ENCODE peak calls at places on chromosome 21, in four cellular contexts. N is HepG2, I is K562, M is GM12878. D is an unnamed sample.

GRCh38 chr21:15976807-15977206 is 247.0 kb downstream of the USP25 start:
- DNase-seq in N (no peak), I (no peak), M (no peak), D (peak)

GRCh38 chr21:27776925-27777553 is 810.2 kb upstream of the ADAMTS5 start:
- DNase-seq in N (no peak), I (no peak), M (no peak), D (no peak)

GRCh38 chr21:14581902-14582457 is 35.9 kb upstream of the SAMSN1 start:
- DNase-seq in N (no peak), I (peak), M (no peak), D (no peak)

GRCh38 chr21:26945916-26946315 is 21.0 kb downstream of the ADAMTS5 start:
- DNase-seq in N (no peak), I (no peak), M (no peak), D (no peak)

GRCh38 chr21:20451051-20451450 is 547.2 kb upstream of the NCAM2 start:
- DNase-seq in N (no peak), I (no peak), M (no peak), D (no peak)

GRCh38 chr21:15141236-15141970 is 76.6 kb upstream of the NRIP1 start:
- DNase-seq in N (no peak), I (no peak), M (no peak), D (peak)

GRCh38 chr21:37829447-37829846 is 86.8 kb downstream of the KCNJ6 start:
- DNase-seq in N (peak), I (no peak), M (no peak), D (peak)

GRCh38 chr21:15592271-15592860 is 137.4 kb upstream of the USP25 start:
- DNase-seq in N (peak), I (peak), M (no peak), D (peak)

GRCh38 chr21:18204931-18205330 is 39.7 kb upstream of the CHODL start:
- DNase-seq in N (no peak), I (no peak), M (no peak), D (no peak)

GRCh38 chr21:38228115-38228514 is 28.7 kb upstream of the KCNJ15 start:
- DNase-seq in N (no peak), I (no peak), M (no peak), D (no peak)

GRCh38 chr21:25999935-26000582 is 170.5 kb downstream of the APP start:
- DNase-seq in N (no peak), I (no peak), M (no peak), D (no peak)

GRCh38 chr21:28856588-28857250 is 136.0 kb downstream of the LTN1 start:
- DNase-seq in N (peak), I (no peak), M (no peak), D (no peak)

GRCh38 chr21:26506951-26507350 is 66.1 kb downstream of the CYYR1 start:
- DNase-seq in N (no peak), I (no peak), M (no peak), D (no peak)

GRCh38 chr21:17789660-17790059 is 29.5 kb downstream of the C21orf91 start:
- DNase-seq in N (no peak), I (no peak), M (no peak), D (no peak)

GRCh38 chr21:37153193-37153934 is 80.3 kb downstream of the TTC3 start:
- DNase-seq in N (peak), I (no peak), M (no peak), D (no peak)

GRCh38 chr21:44836666-44837471 is 19.0 kb upstream of the SUMO3 start:
- DNase-seq in N (peak), I (peak), M (no peak), D (no peak)

GRCh38 chr21:36069713-36070573 is at the start of gene CBR1:
- DNase-seq in N (peak), I (peak), M (peak), D (peak)

GRCh38 chr21:36584980-36585940 is 105.3 kb upstream of the CLDN14 start:
- DNase-seq in N (no peak), I (peak), M (no peak), D (peak)

GRCh38 chr21:38688068-38688467 is 117.7 kb upstream of the ETS2 start:
- DNase-seq in N (no peak), I (no peak), M (no peak), D (no peak)

GRCh38 chr21:27681038-27681437 is 714.1 kb upstream of the ADAMTS5 start:
- DNase-seq in N (no peak), I (no peak), M (no peak), D (no peak)

GRCh38 chr21:29215709-29216108 is 83.0 kb upstream of the BACH1 start:
- DNase-seq in N (no peak), I (no peak), M (no peak), D (no peak)

GRCh38 chr21:29342394-29342957 is 43.8 kb downstream of the BACH1 start:
- DNase-seq in N (no peak), I (no peak), M (peak), D (peak)

GRCh38 chr21:8992731-8993174 is 1528.6 kb upstream of the TPTE start:
- DNase-seq in N (peak), I (peak), M (no peak), D (peak)

GRCh38 chr21:16302851-16303282 is 573.1 kb downstream of the USP25 start:
- DNase-seq in N (no peak), I (no peak), M (no peak), D (peak)

GRCh38 chr21:37338671-37339526 is 27.7 kb upstream of the DYRK1A start:
- DNase-seq in N (peak), I (peak), M (no peak), D (peak)

GRCh38 chr21:26570203-26570602 is 2.9 kb downstream of the CYYR1 start:
- DNase-seq in N (no peak), I (no peak), M (no peak), D (no peak)

GRCh38 chr21:36403713-36404112 is 18.5 kb downstream of the CHAF1B start:
- DNase-seq in N (no peak), I (no peak), M (no peak), D (no peak)

GRCh38 chr21:42009018-42009830 is 936 bp downstream of the ZBTB21 start:
- DNase-seq in N (peak), I (peak), M (no peak), D (peak)
- TF ChIP-seq REST in N (no peak), I (no peak), M (no peak), D (no peak)

DNA sequence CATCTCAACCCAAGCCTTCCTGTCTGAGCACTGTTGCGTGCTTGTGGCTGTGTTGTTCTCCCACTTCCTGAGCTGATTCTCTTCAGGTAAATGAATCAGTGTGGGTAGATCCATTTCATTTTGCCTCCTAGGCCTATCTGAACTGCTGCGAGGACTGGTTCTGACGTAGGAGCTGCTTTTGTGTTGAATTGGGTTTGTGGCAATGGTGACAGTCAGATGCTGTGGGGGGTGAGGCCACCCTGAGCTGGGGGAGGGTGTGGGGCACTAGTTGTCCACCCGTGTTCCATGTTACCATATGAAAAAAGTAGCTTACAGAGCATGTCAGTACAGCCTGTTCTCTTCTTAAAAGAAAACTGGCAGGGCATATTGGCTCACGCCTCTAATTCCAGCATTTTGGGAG is 81.5 kb downstream of the MRPS6 start:
- DNase-seq in N (no peak), I (no peak), M (no peak), D (no peak)
- TF ChIP-seq CHD4 in N (no peak), I (no peak), M (no peak), D (no peak)

DNA sequence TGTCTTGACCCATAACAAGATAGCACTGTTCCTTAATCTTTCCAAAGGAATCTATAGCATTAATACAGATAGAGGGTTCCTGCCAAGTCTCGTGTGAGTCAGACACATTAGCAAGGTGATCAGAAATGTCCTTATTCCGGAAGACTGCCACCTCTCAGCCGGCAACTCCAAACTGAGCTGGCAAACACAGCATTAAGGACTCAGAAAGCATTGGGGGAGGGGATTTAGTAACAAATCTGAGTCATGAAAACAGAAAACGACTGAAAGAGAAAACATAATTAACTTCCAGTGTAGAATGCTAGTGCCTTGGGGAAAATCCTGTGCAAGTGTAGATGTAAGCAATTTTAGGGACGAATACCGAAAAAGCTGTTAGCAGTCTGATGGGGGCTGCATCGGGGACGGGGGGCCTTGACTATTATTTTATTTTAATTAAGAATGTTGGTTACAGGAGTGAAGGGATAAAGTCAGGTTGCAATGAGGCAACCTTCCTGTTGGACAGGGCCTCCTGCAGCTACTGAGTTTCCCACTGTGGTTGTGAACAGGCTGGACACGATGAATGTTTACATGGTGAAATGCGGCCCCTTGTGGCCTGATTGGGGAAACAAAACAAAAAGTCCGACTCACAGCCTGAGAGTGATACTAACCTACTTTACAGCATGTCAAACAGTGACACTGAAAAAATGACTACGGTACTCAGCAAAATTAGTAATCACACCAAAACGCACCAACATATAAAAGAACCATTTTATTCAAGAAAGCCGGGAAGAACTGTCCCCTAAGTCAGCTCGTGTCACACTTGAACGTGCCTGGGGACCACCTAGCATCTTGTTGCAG is 20.7 kb downstream of the MIS18A start:
- DNase-seq in N (peak), I (peak), M (no peak), D (peak)
- TF ChIP-seq REST in N (no peak), I (no peak), M (peak), D (no peak)

GRCh38 chr21:40568756-40569155 is 278.2 kb downstream of the DSCAM start:
- DNase-seq in N (no peak), I (no peak), M (no peak), D (no peak)

GRCh38 chr21:40562603-40563002 is 284.4 kb downstream of the DSCAM start:
- DNase-seq in N (no peak), I (no peak), M (no peak), D (no peak)

GRCh38 chr21:40567511-40567910 is 279.4 kb downstream of the DSCAM start:
- DNase-seq in N (no peak), I (no peak), M (no peak), D (no peak)

DNA sequence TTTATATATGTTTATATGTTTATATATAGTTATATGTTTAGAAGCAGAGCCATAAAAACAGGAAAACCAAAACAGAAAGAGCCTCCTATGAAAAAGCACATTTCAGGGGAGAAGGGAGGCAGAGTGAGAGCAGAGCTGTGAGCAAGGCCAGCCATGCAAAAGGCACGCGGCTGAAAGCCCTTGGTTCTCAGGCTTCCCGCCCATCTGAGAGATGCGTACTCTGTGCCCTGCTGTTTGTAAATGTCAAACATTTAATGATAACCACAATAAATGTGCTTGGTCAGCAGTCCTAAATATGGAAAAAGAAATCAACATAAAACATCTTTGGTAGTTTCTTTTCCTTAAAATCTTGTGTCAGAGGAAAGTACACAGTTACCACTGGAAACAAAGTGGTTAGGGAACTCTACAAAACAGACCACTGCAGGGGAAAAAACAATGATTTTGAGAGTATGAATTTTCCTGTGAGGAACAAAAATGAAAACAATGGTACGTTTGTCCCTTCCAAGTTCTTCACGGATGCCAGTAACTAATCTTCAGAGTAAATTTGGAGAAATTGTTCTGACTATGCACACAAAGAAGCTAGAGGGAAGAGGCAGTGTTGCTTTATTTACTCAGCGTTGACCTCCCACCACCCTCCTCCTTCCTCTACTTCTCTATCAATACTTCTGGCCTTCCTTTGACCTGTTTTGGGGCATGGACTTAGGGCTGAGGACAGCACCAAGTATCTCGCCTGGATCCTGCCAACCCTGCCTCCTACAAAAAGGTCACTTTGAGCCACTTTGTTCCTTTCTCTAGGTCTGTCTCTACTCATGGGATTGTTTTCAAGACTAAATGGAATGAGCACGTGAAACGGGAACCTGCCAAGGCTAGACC is 282.9 kb downstream of the DSCAM start:
- DNase-seq in N (no peak), I (no peak), M (no peak), D (no peak)
- TF ChIP-seq CHD4 in N (no peak), I (no peak), M (no peak), D (no peak)

DNA sequence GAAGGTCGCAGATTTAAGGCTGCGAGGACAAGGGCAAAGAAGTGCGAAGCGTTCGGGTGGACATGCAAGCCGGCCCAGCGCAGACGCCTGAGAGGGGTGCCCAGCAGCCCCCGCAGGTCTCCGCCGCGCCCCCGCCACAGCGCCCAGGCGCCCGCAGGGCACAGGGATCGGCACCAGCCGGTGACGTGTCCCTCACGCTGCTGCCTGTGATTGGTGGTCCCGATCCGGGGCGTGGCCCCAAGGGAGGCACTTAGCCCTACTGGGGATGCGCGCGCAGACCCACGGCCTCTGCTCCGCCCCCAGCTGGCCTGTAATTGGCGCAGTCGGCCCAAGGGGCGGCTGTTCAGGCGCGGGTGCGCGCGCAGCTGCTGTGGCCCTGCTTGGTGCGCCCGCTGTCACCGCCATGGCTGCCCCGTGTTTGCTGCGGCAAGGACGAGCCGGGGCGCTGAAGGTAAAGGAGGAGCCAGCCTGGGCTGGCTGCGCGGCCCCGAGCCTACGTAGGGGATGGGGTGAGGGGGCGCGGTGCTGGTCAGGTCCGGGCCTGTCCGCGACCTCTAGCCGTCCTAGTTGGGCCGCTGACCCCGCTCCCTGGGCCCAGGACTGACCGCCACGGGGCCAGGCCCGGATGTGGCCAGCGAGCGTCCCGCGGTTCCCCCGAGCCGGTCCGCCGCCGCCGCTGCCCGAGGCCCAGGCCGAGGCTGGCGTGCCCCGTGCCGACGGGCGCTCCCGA is at the start of gene NDUFV3:
- DNase-seq in N (peak), I (peak), M (peak), D (peak)
- TF ChIP-seq REST in N (no peak), I (peak), M (peak), D (no peak)

GRCh38 chr21:45935628-45936027 is 45.9 kb upstream of the COL6A1 start:
- DNase-seq in N (no peak), I (no peak), M (no peak), D (no peak)
- TF ChIP-seq CHD4 in N (no peak), I (no peak), M (no peak), D (no peak)

GRCh38 chr21:33544451-33544850 is 1.6 kb downstream of the SON start:
- DNase-seq in N (no peak), I (no peak), M (no peak), D (no peak)
- TF ChIP-seq REST in N (no peak), I (no peak), M (no peak), D (no peak)

GRCh38 chr21:32101206-32101763 is 177.6 kb downstream of the MIS18A start:
- DNase-seq in N (no peak), I (no peak), M (no peak), D (no peak)
- TF ChIP-seq CHD4 in N (no peak), I (no peak), M (no peak), D (no peak)

D was measured in A549.